ENCODE peak calls at places on chromosome 14, in eight cellular contexts. C is astrocyte, T is Peyer's patch, Z is OCI-LY7, M is fibroblast of the aortic adventitia, X is fibroblast of lung, Q is HCT116, K is PC-9. A is an unnamed sample.

GRCh38 chr14:24673059-24673458 is 39.1 kb upstream of the GZMB start:
- DNase-seq in M (no peak), Z (peak; percentile 77), T (no peak), X (no peak), C (no peak), Q (no peak), K (no peak), A (no peak)

GRCh38 chr14:70118064-70118463 is 70.7 kb downstream of the SLC8A3 start:
- DNase-seq in K (no peak), T (no peak), Z (no peak), Q (no peak), X (no peak), M (peak; percentile 0), C (no peak), A (no peak)

GRCh38 chr14:23569443-23570151 is 2.0 kb upstream of the AP1G2 start:
- DNase-seq in Q (peak; percentile 58), M (no peak), C (no peak), X (no peak), Z (no peak), T (no peak), K (peak; percentile 85), A (no peak)

GRCh38 chr14:68278568-68279436 is 459.2 kb downstream of the RAD51B start:
- DNase-seq in C (peak; percentile 87), K (no peak), T (no peak), M (peak; percentile 43), Z (no peak), X (peak; percentile 77), Q (peak; percentile 6), A (no peak)

GRCh38 chr14:60250318-60251035 is 1.5 kb downstream of the PPM1A start:
- DNase-seq in C (peak; percentile 26), Z (peak; percentile 25), M (peak; percentile 14), T (no peak), K (peak; percentile 42), Q (peak; percentile 6), X (peak; percentile 2), A (no peak)

GRCh38 chr14:87888136-87888999 is 104.6 kb downstream of the GALC start:
- DNase-seq in T (no peak), C (no peak), Q (no peak), K (no peak), M (peak; percentile 19), X (peak; percentile 5), Z (peak; percentile 26), A (no peak)

GRCh38 chr14:32472512-32473472 is 143.7 kb downstream of the AKAP6 start:
- DNase-seq in K (peak; percentile 79), X (peak; percentile 78), T (no peak), M (peak; percentile 84), Q (no peak), C (peak; percentile 74), Z (no peak), A (no peak)

GRCh38 chr14:100872641-100873071 is 30.9 kb downstream of the RTL1 start:
- DNase-seq in M (no peak), K (no peak), Q (no peak), T (peak; percentile 31), Z (no peak), X (no peak), C (peak; percentile 16), A (no peak)

GRCh38 chr14:60327447-60328331 is 78.7 kb downstream of the PPM1A start:
- DNase-seq in K (no peak), T (peak; percentile 53), Q (no peak), C (peak; percentile 11), Z (peak; percentile 96), X (peak; percentile 30), M (no peak), A (no peak)

GRCh38 chr14:34030864-34031263 is 80.0 kb upstream of the EGLN3 start:
- DNase-seq in Z (no peak), Q (no peak), T (no peak), X (peak; percentile 95), C (peak; percentile 74), M (peak; percentile 90), K (no peak), A (no peak)

GRCh38 chr14:24978862-24979724 is 70.9 kb downstream of the STXBP6 start:
- DNase-seq in Z (no peak), K (no peak), Q (no peak), M (no peak), C (peak; percentile 63), X (no peak), T (no peak), A (no peak)

GRCh38 chr14:33315721-33316120 is 377.0 kb downstream of the NPAS3 start:
- DNase-seq in C (no peak), X (no peak), Z (no peak), Q (no peak), K (no peak), M (no peak), T (no peak), A (no peak)

GRCh38 chr14:96622926-96623325 is 120.7 kb downstream of the PAPOLA start:
- DNase-seq in Z (no peak), Q (no peak), T (peak; percentile 13), C (no peak), M (no peak), K (no peak), X (no peak), A (peak; percentile 25)

GRCh38 chr14:98956181-98956580 is 315.8 kb downstream of the BCL11B start:
- DNase-seq in X (no peak), M (no peak), K (no peak), Q (no peak), Z (no peak), T (no peak), C (no peak), A (peak; percentile 49)
- TF ChIP-seq CTCF in X (no peak), M (no peak), K (no peak), Q (no peak), Z (no peak), T (no peak), C (no peak), A (no peak)

DNA sequence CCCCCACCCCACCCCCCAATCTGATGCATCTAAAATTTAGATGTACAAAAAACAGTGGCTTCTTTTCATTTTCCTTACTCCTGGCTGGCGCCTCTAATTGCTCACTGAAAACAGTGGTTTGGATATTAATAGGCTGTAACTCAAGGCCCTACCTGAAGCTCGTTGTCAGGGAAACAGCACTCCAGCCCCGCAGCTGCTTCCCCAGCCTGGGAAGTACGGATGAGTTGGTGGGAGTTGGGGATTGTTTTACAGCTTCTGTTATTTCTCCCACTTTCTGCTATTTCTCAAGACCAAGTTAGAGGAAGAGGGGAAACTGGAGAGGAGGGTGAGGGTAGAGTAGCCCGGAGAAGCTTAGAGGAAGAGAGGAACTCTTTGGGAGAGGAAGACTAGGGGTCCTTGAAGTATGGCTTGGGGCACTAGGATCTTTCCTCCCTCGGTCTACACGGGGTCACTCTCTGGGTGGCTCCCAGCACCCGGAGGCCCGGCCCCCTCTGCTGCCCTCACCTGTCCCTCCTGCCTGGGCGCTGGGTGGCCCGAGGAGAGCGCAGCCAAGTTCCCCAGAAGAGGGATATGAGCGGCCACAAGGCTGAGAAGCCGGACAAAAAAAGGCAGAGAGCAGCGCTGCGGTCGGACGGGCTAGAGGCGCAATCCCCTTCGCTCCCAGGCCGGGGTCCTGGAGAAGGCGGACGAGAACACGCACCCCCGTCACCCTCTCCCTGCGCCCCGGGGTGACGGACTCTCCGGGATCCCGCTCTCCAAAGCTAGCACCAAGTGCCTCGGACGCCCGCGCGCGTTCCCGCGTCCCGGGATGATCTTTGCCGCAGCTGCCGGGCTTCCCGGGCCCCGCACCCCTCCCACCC is 702 bp downstream of the SPTB start:
- DNase-seq in M (no peak), K (no peak), X (no peak), Z (no peak), C (no peak), Q (no peak), T (no peak), A (no peak)
- H3K4me3 ChIP-seq in M (no peak overlapping the region), K (peak overlapping the region; percentile 91), X (no peak overlapping the region), Z (no peak overlapping the region), C (no peak overlapping the region), Q (peak overlapping the region; percentile 59), T (peak overlapping the region; percentile 42), A (peak overlapping the region; percentile 69)

GRCh38 chr14:58824106-58824505 is 186.3 kb downstream of the DACT1 start:
- DNase-seq in C (no peak), Z (no peak), X (no peak), K (no peak), T (no peak), M (no peak), Q (no peak), A (no peak)

GRCh38 chr14:58824796-58825195 is 187.0 kb downstream of the DACT1 start:
- DNase-seq in K (no peak), T (no peak), Z (no peak), Q (no peak), M (no peak), C (no peak), X (no peak), A (no peak)

GRCh38 chr14:58828298-58828697 is 190.5 kb downstream of the DACT1 start:
- DNase-seq in Q (no peak), Z (no peak), X (no peak), K (no peak), C (no peak), M (no peak), T (no peak), A (no peak)

GRCh38 chr14:58829594-58829993 is 191.8 kb downstream of the DACT1 start:
- DNase-seq in Z (no peak), K (no peak), X (peak; percentile 37), T (no peak), C (peak; percentile 57), M (no peak), Q (no peak), A (no peak)

GRCh38 chr14:58826845-58827686 is 189.3 kb downstream of the DACT1 start:
- DNase-seq in M (no peak), X (no peak), K (no peak), Z (no peak), C (no peak), Q (no peak), T (no peak), A (no peak)
- TF ChIP-seq CTCF in M (peak; percentile 27), X (no peak), K (peak; percentile 63), Z (peak; percentile 77), C (peak; percentile 20), Q (peak; percentile 67), T (peak; percentile 34), A (no peak)

GRCh38 chr14:105065280-105066228 is at the start of gene GPR132:
- DNase-seq in Z (peak; percentile 48), K (no peak), C (peak; percentile 42), Q (no peak), T (no peak), M (no peak), X (no peak), A (peak; percentile 81)

GRCh38 chr14:105062048-105062433 is 3.2 kb downstream of the GPR132 start:
- DNase-seq in T (no peak), X (no peak), M (no peak), K (no peak), Q (no peak), Z (no peak), C (no peak), A (no peak)

GRCh38 chr14:105064721-105065143 is 498 bp downstream of the GPR132 start:
- DNase-seq in M (peak; percentile 33), Z (no peak), X (no peak), C (peak; percentile 64), T (no peak), Q (no peak), K (no peak), A (peak; percentile 70)

GRCh38 chr14:105063041-105063440 is 2.2 kb downstream of the GPR132 start:
- DNase-seq in T (no peak), K (no peak), X (no peak), M (no peak), Q (no peak), C (no peak), Z (no peak), A (no peak)

DNA sequence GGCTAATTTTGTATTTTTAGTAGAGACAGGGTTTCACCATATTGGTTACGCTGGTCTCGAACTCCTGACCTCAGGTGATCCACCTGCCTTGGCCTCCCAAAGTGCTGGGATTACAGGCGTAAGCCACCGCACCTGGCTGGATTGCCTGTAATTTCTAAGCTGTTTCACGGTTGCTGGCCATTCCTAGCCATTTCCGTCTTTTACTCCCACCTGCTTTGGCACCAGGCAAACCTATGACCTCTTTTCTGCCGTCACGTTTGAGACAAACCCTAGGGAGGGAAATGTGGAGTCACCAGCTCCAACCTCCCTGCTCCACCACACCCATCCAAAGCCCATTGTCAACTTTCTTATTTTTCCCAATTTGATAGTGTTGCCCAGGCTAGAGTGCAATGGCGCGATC is 1.2 kb downstream of the GPR132 start:
- DNase-seq in T (no peak), C (no peak), Q (no peak), M (no peak), X (no peak), K (no peak), Z (no peak), A (no peak)
- H3K4me3 ChIP-seq in T (peak overlapping the region; percentile 38), C (no peak overlapping the region), Q (no peak overlapping the region), M (no peak overlapping the region), X (no peak overlapping the region), K (no peak overlapping the region), Z (no peak overlapping the region), A (no peak overlapping the region)

A was measured in ascending aorta.